ENCODE peak calls at places on chromosomes 13 and 19, in nine cellular contexts. M, U, H, J, T, F, E, Y and A are unnamed samples.

GRCh38 chr13:99725644-99726043 is 224.4 kb downstream of the TM9SF2 start:
- DNase-seq in T (no peak), U (no peak), E (no peak), J (no peak), H (no peak), Y (no peak), M (no peak), F (no peak), A (no peak)

GRCh38 chr13:110869805-110870706 is 44.8 kb downstream of the ANKRD10 start:
- DNase-seq in M (peak; percentile 100), J (no peak), H (peak; percentile 76), Y (peak; percentile 96), U (peak; percentile 79), E (peak; percentile 80), F (peak; percentile 76), T (peak; percentile 98), A (no peak)

GRCh38 chr13:113840541-113841354 is 23.1 kb downstream of the GAS6 start:
- DNase-seq in U (no peak), M (no peak), E (peak; percentile 53), Y (no peak), T (no peak), H (no peak), J (no peak), F (peak; percentile 41), A (peak; percentile 69)

GRCh38 chr13:86002921-86003488 is 203.8 kb upstream of the SLITRK6 start:
- DNase-seq in U (no peak), E (no peak), H (no peak), M (no peak), Y (no peak), F (no peak), J (no peak), T (no peak), A (no peak)

GRCh38 chr13:47858042-47858677 is 142.9 kb downstream of the SUCLA2 start:
- DNase-seq in T (no peak), H (no peak), F (no peak), E (no peak), J (no peak), M (no peak), Y (no peak), U (no peak), A (no peak)

GRCh38 chr19:17680235-17680722 is 7.9 kb downstream of the UNC13A start:
- DNase-seq in H (no peak), T (peak; percentile 94), U (peak; percentile 51), F (peak; percentile 83), M (peak; percentile 16), E (peak; percentile 65), Y (peak; percentile 25), J (peak; percentile 61), A (no peak)

GRCh38 chr13:108155185-108156106 is 59.9 kb downstream of the LIG4 start:
- DNase-seq in Y (no peak), T (no peak), U (peak; percentile 35), E (no peak), M (no peak), J (peak; percentile 25), F (peak; percentile 57), H (no peak), A (peak; percentile 75)

GRCh38 chr19:15587663-15588062 is 27.4 kb upstream of the CYP4F8 start:
- DNase-seq in F (peak; percentile 86), J (no peak), T (no peak), H (no peak), M (no peak), Y (no peak), U (no peak), E (no peak), A (no peak)

GRCh38 chr19:23996549-23996948 is 81.9 kb downstream of the ZNF726 start:
- DNase-seq in Y (no peak), M (no peak), T (no peak), H (no peak), U (no peak), F (no peak), E (no peak), J (no peak), A (no peak)

GRCh38 chr19:39845621-39846175 is 481 bp downstream of the FBL start:
- DNase-seq in H (no peak), Y (no peak), F (no peak), U (no peak), J (no peak), M (no peak), E (no peak), T (no peak), A (peak; percentile 10)

GRCh38 chr19:45518469-45518826 is 11.2 kb downstream of the VASP start:
- DNase-seq in M (no peak), J (no peak), T (no peak), E (peak; percentile 40), U (no peak), H (no peak), F (no peak), Y (no peak), A (no peak)

GRCh38 chr13:46753137-46753536 is 43.8 kb downstream of the ESD start:
- DNase-seq in U (no peak), Y (no peak), F (no peak), J (no peak), H (no peak), E (no peak), T (no peak), M (no peak), A (no peak)

GRCh38 chr13:30792257-30793000 is 57.1 kb downstream of the ALOX5AP start:
- DNase-seq in U (peak; percentile 80), H (peak; percentile 76), F (peak; percentile 68), J (no peak), Y (peak; percentile 25), M (peak; percentile 84), E (peak; percentile 78), T (peak; percentile 87), A (peak; percentile 76)

GRCh38 chr13:24638096-24638495 is 42.1 kb upstream of the ATP12A start:
- DNase-seq in F (no peak), J (no peak), M (no peak), Y (no peak), H (no peak), U (no peak), T (no peak), E (no peak), A (no peak)

GRCh38 chr13:48320906-48321510 is 17.5 kb downstream of the RB1 start:
- DNase-seq in U (no peak), E (no peak), M (no peak), H (no peak), F (no peak), J (no peak), T (no peak), Y (no peak), A (no peak)

GRCh38 chr19:48812094-48812929 is 1.5 kb upstream of the BCAT2 start:
- DNase-seq in T (peak; percentile 97), M (no peak), H (peak; percentile 85), J (peak; percentile 74), U (peak; percentile 97), Y (peak; percentile 86), E (peak; percentile 92), F (peak; percentile 93), A (peak; percentile 69)

GRCh38 chr13:77000475-77000874 is 8.6 kb downstream of the CLN5 start:
- DNase-seq in J (no peak), F (no peak), M (no peak), U (no peak), Y (no peak), T (no peak), H (no peak), E (no peak), A (no peak)
- TF ChIP-seq CTCF in J (no peak), F (no peak), M (no peak), U (no peak), Y (no peak), T (no peak), H (no peak), E (no peak), A (no peak)

GRCh38 chr13:94192576-94192975 is 286.9 kb downstream of the DCT start:
- DNase-seq in U (no peak), J (no peak), Y (no peak), E (no peak), M (no peak), H (no peak), T (no peak), F (no peak), A (no peak)
- TF ChIP-seq CTCF in U (no peak), J (no peak), Y (no peak), E (no peak), M (peak; percentile 46), H (peak; percentile 69), T (no peak), F (peak; percentile 42), A (peak; percentile 26)

GRCh38 chr13:22569830-22570229 is 610.9 kb upstream of the SGCG start:
- DNase-seq in T (no peak), E (no peak), J (no peak), H (no peak), U (no peak), M (no peak), F (no peak), Y (no peak), A (no peak)
- TF ChIP-seq CTCF in T (no peak), E (no peak), J (no peak), H (peak; percentile 47), U (no peak), M (no peak), F (no peak), Y (no peak), A (no peak)

GRCh38 chr13:29369060-29369743 is 226.3 kb downstream of the SLC7A1 start:
- DNase-seq in Y (no peak), H (no peak), J (no peak), M (no peak), E (no peak), F (no peak), U (no peak), T (no peak), A (no peak)
- TF ChIP-seq CTCF in Y (no peak), H (peak; percentile 82), J (no peak), M (peak; percentile 69), E (no peak), F (peak; percentile 32), U (no peak), T (peak; percentile 31), A (peak; percentile 61)

DNA sequence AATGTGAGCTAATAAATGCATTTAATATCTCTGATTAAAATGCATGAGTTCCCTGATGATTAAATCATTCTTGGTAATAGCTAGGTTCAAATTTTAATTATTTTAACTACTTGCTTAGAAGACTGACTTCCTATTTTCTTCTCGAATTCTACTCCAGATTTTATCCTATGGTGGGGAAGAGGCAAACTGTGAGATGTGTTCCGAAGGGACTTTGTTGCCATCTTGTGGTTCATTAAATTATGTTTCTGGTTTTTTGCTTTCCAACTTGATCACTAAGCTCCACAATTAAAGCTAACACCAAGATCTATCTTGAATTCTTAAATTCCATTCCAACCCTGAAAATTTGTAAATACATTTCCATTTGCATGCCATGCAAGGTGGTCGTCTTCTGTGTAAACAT is 538.4 kb upstream of the PCDH20 start:
- DNase-seq in H (no peak), M (no peak), J (no peak), Y (no peak), E (no peak), T (no peak), U (no peak), F (no peak), A (no peak)
- TF ChIP-seq CTCF in H (peak; percentile 77), M (peak; percentile 23), J (no peak), Y (no peak), E (no peak), T (peak; percentile 18), U (no peak), F (no peak), A (peak; percentile 46)

GRCh38 chr13:29266261-29266660 is 329.2 kb downstream of the SLC7A1 start:
- DNase-seq in T (no peak), H (no peak), E (no peak), J (no peak), F (no peak), U (no peak), M (no peak), Y (no peak), A (no peak)
- TF ChIP-seq CTCF in T (no peak), H (no peak), E (no peak), J (no peak), F (no peak), U (no peak), M (no peak), Y (no peak), A (no peak)